ENCODE peak calls at places on chromosomes 11 and 22, in six cellular contexts. U is H7; E is activated CD4-positive, alpha-beta memory T cell treated with anti-CD3 and anti-CD28 coated beads, Interleukin-2, amount 10 ng/mL, durations not matched to agents 7 days and 5 days; H is HTR-8/SVneo; C is NCI-H2107; P is NCI-H774. Z is an unnamed sample.

GRCh38 chr11:36899796-36900195 is 301.8 kb upstream of the RAG2 start:
- DNase-seq in C (no peak), H (no peak), E (no peak), P (peak; percentile 41), U (no peak), Z (peak; percentile 2)

GRCh38 chr11:124869331-124869730 is 4.1 kb downstream of the ROBO3 start:
- DNase-seq in U (no peak), C (no peak), E (no peak), P (no peak), H (no peak), Z (no peak)

GRCh38 chr11:130641884-130642283 is 193.4 kb downstream of the ADAMTS15 start:
- DNase-seq in E (no peak), U (no peak), H (no peak), C (no peak), P (no peak), Z (no peak)

GRCh38 chr22:47218671-47219070 is 456.2 kb downstream of the TBC1D22A start:
- DNase-seq in E (peak; percentile 9), P (no peak), U (no peak), C (no peak), H (no peak), Z (no peak)

GRCh38 chr11:57641426-57641825 is 8.3 kb downstream of the YPEL4 start:
- DNase-seq in U (peak; percentile 58), E (no peak), H (peak; percentile 60), P (no peak), C (no peak), Z (peak; percentile 34)

GRCh38 chr11:125079151-125079877 is 16.2 kb downstream of the SLC37A2 start:
- DNase-seq in H (no peak), C (no peak), P (no peak), U (no peak), E (no peak), Z (no peak)

GRCh38 chr22:47006433-47006832 is 244.0 kb downstream of the TBC1D22A start:
- DNase-seq in C (no peak), P (no peak), E (no peak), H (no peak), U (peak; percentile 22), Z (no peak)

GRCh38 chr11:20055312-20055711 is 105.0 kb downstream of the DBX1 start:
- DNase-seq in E (no peak), U (no peak), C (no peak), H (no peak), P (no peak), Z (no peak)

GRCh38 chr22:38257170-38257569 is 15.6 kb downstream of the TMEM184B start:
- DNase-seq in H (no peak), E (no peak), P (no peak), U (no peak), C (no peak), Z (no peak)

GRCh38 chr11:89381094-89381493 is 110.1 kb downstream of the NOX4 start:
- DNase-seq in E (no peak), C (no peak), U (no peak), P (no peak), H (peak; percentile 39), Z (no peak)